ENCODE peak calls at places on chromosomes 11 and 22, in seven cellular contexts. One of them, this sample, is unnamed.

GRCh38 chr11:9104581-9104980 is 13.2 kb upstream of the SCUBE2 start:
- DNase-seq in GM23338: no peak
- DNase-seq in esophagus muscularis mucosa: peak
- DNase-seq in CD4-positive, alpha-beta T cell: no peak
- DNase-seq in B cell: no peak
- DNase-seq in activated T-cell treated with anti-CD3 and anti-CD28 coated beads for 24 hours: no peak
- DNase-seq in mucosa of descending colon: no peak
- DNase-seq in this sample: no peak

GRCh38 chr22:49334589-49334873 is 493.1 kb downstream of the BRD1 start:
- DNase-seq in mucosa of descending colon: no peak
- DNase-seq in esophagus muscularis mucosa: peak
- DNase-seq in activated T-cell treated with anti-CD3 and anti-CD28 coated beads for 24 hours: no peak
- DNase-seq in B cell: no peak
- DNase-seq in CD4-positive, alpha-beta T cell: no peak
- DNase-seq in GM23338: no peak
- DNase-seq in this sample: no peak

GRCh38 chr11:46049325-46049860 is 71.9 kb downstream of the PHF21A start:
- DNase-seq in mucosa of descending colon: no peak
- DNase-seq in B cell: no peak
- DNase-seq in esophagus muscularis mucosa: no peak
- DNase-seq in activated T-cell treated with anti-CD3 and anti-CD28 coated beads for 24 hours: no peak
- DNase-seq in CD4-positive, alpha-beta T cell: no peak
- DNase-seq in GM23338: no peak
- DNase-seq in this sample: no peak

GRCh38 chr22:24432059-24432853 is 4.9 kb downstream of the ADORA2A start:
- DNase-seq in B cell: no peak
- DNase-seq in activated T-cell treated with anti-CD3 and anti-CD28 coated beads for 24 hours: no peak
- DNase-seq in GM23338: no peak
- DNase-seq in esophagus muscularis mucosa: no peak
- DNase-seq in mucosa of descending colon: no peak
- DNase-seq in CD4-positive, alpha-beta T cell: no peak
- DNase-seq in this sample: no peak

GRCh38 chr11:3165916-3166267 is 782 bp upstream of the OSBPL5 start:
- DNase-seq in mucosa of descending colon: no peak
- DNase-seq in activated T-cell treated with anti-CD3 and anti-CD28 coated beads for 24 hours: no peak
- DNase-seq in GM23338: no peak
- DNase-seq in B cell: no peak
- DNase-seq in esophagus muscularis mucosa: no peak
- DNase-seq in CD4-positive, alpha-beta T cell: no peak
- DNase-seq in this sample: peak

GRCh38 chr11:73520358-73521061 is 77.4 kb downstream of the FAM168A start:
- DNase-seq in activated T-cell treated with anti-CD3 and anti-CD28 coated beads for 24 hours: no peak
- DNase-seq in GM23338: no peak
- DNase-seq in esophagus muscularis mucosa: no peak
- DNase-seq in CD4-positive, alpha-beta T cell: no peak
- DNase-seq in B cell: no peak
- DNase-seq in mucosa of descending colon: no peak
- DNase-seq in this sample: no peak

GRCh38 chr11:126997196-126997595 is 3.4 kb downstream of the KIRREL3 start:
- DNase-seq in B cell: no peak
- DNase-seq in CD4-positive, alpha-beta T cell: no peak
- DNase-seq in activated T-cell treated with anti-CD3 and anti-CD28 coated beads for 24 hours: no peak
- DNase-seq in esophagus muscularis mucosa: no peak
- DNase-seq in GM23338: no peak
- DNase-seq in mucosa of descending colon: no peak
- DNase-seq in this sample: no peak

GRCh38 chr22:46797355-46797754 is 34.9 kb downstream of the TBC1D22A start:
- DNase-seq in CD4-positive, alpha-beta T cell: no peak
- DNase-seq in esophagus muscularis mucosa: no peak
- DNase-seq in GM23338: peak
- DNase-seq in mucosa of descending colon: no peak
- DNase-seq in B cell: no peak
- DNase-seq in activated T-cell treated with anti-CD3 and anti-CD28 coated beads for 24 hours: no peak
- DNase-seq in this sample: no peak

GRCh38 chr11:45100338-45100737 is 46.1 kb upstream of the PRDM11 start:
- DNase-seq in GM23338: peak
- DNase-seq in B cell: no peak
- DNase-seq in mucosa of descending colon: no peak
- DNase-seq in CD4-positive, alpha-beta T cell: no peak
- DNase-seq in activated T-cell treated with anti-CD3 and anti-CD28 coated beads for 24 hours: no peak
- DNase-seq in esophagus muscularis mucosa: peak
- DNase-seq in this sample: no peak

GRCh38 chr11:111733655-111734088 is 32.5 kb downstream of the PPP2R1B start:
- DNase-seq in CD4-positive, alpha-beta T cell: no peak
- DNase-seq in B cell: no peak
- DNase-seq in esophagus muscularis mucosa: no peak
- DNase-seq in mucosa of descending colon: no peak
- DNase-seq in GM23338: no peak
- DNase-seq in activated T-cell treated with anti-CD3 and anti-CD28 coated beads for 24 hours: no peak
- DNase-seq in this sample: no peak

GRCh38 chr11:64490562-64491216 is 100.3 kb upstream of the SLC22A12 start:
- DNase-seq in GM23338: no peak
- DNase-seq in esophagus muscularis mucosa: no peak
- DNase-seq in B cell: no peak
- DNase-seq in CD4-positive, alpha-beta T cell: no peak
- DNase-seq in mucosa of descending colon: no peak
- DNase-seq in activated T-cell treated with anti-CD3 and anti-CD28 coated beads for 24 hours: no peak
- DNase-seq in this sample: no peak

GRCh38 chr11:17528181-17528691 is 16.0 kb downstream of the USH1C start:
- DNase-seq in B cell: no peak
- DNase-seq in esophagus muscularis mucosa: no peak
- DNase-seq in activated T-cell treated with anti-CD3 and anti-CD28 coated beads for 24 hours: peak
- DNase-seq in mucosa of descending colon: no peak
- DNase-seq in CD4-positive, alpha-beta T cell: peak
- DNase-seq in GM23338: peak
- DNase-seq in this sample: peak

GRCh38 chr11:113647108-113647507 is 59.0 kb downstream of the TMPRSS5 start:
- DNase-seq in esophagus muscularis mucosa: no peak
- DNase-seq in CD4-positive, alpha-beta T cell: no peak
- DNase-seq in activated T-cell treated with anti-CD3 and anti-CD28 coated beads for 24 hours: no peak
- DNase-seq in GM23338: no peak
- DNase-seq in B cell: no peak
- DNase-seq in mucosa of descending colon: no peak
- DNase-seq in this sample: no peak

GRCh38 chr11:32116668-32117067 is 25.8 kb downstream of the RCN1 start:
- DNase-seq in GM23338: no peak
- DNase-seq in mucosa of descending colon: no peak
- DNase-seq in esophagus muscularis mucosa: peak
- DNase-seq in CD4-positive, alpha-beta T cell: no peak
- DNase-seq in activated T-cell treated with anti-CD3 and anti-CD28 coated beads for 24 hours: no peak
- DNase-seq in B cell: no peak
- DNase-seq in this sample: no peak

GRCh38 chr11:37946155-37946766 is 1348.2 kb upstream of the RAG2 start:
- DNase-seq in B cell: no peak
- DNase-seq in mucosa of descending colon: no peak
- DNase-seq in GM23338: peak
- DNase-seq in activated T-cell treated with anti-CD3 and anti-CD28 coated beads for 24 hours: no peak
- DNase-seq in esophagus muscularis mucosa: no peak
- DNase-seq in CD4-positive, alpha-beta T cell: no peak
- DNase-seq in this sample: peak

GRCh38 chr22:27535452-27535851 is 266.1 kb downstream of the MN1 start:
- DNase-seq in mucosa of descending colon: no peak
- DNase-seq in CD4-positive, alpha-beta T cell: no peak
- DNase-seq in B cell: no peak
- DNase-seq in GM23338: no peak
- DNase-seq in esophagus muscularis mucosa: no peak
- DNase-seq in activated T-cell treated with anti-CD3 and anti-CD28 coated beads for 24 hours: no peak
- DNase-seq in this sample: no peak

GRCh38 chr11:112962854-112963367 is 1.7 kb downstream of the NCAM1 start:
- DNase-seq in mucosa of descending colon: peak
- DNase-seq in CD4-positive, alpha-beta T cell: no peak
- DNase-seq in activated T-cell treated with anti-CD3 and anti-CD28 coated beads for 24 hours: no peak
- DNase-seq in GM23338: peak
- DNase-seq in esophagus muscularis mucosa: no peak
- DNase-seq in B cell: no peak
- DNase-seq in this sample: peak

GRCh38 chr22:49893025-49893424 is 25.2 kb downstream of the ALG12 start:
- DNase-seq in GM23338: no peak
- DNase-seq in activated T-cell treated with anti-CD3 and anti-CD28 coated beads for 24 hours: no peak
- DNase-seq in CD4-positive, alpha-beta T cell: no peak
- DNase-seq in B cell: no peak
- DNase-seq in mucosa of descending colon: no peak
- DNase-seq in esophagus muscularis mucosa: no peak
- DNase-seq in this sample: no peak

GRCh38 chr11:65444314-65445051 is 21.9 kb downstream of the NEAT1 start:
- DNase-seq in activated T-cell treated with anti-CD3 and anti-CD28 coated beads for 24 hours: no peak
- DNase-seq in CD4-positive, alpha-beta T cell: no peak
- DNase-seq in B cell: no peak
- DNase-seq in GM23338: no peak
- DNase-seq in mucosa of descending colon: no peak
- DNase-seq in esophagus muscularis mucosa: peak
- DNase-seq in this sample: no peak

GRCh38 chr11:121249039-121249663 is 43.4 kb upstream of the SC5D start:
- DNase-seq in esophagus muscularis mucosa: no peak
- DNase-seq in mucosa of descending colon: no peak
- DNase-seq in activated T-cell treated with anti-CD3 and anti-CD28 coated beads for 24 hours: no peak
- DNase-seq in B cell: no peak
- DNase-seq in CD4-positive, alpha-beta T cell: no peak
- DNase-seq in GM23338: peak
- DNase-seq in this sample: no peak

GRCh38 chr11:8098879-8099278 is 17.9 kb downstream of the TUB start:
- DNase-seq in B cell: no peak
- DNase-seq in esophagus muscularis mucosa: no peak
- DNase-seq in mucosa of descending colon: no peak
- DNase-seq in activated T-cell treated with anti-CD3 and anti-CD28 coated beads for 24 hours: no peak
- DNase-seq in CD4-positive, alpha-beta T cell: no peak
- DNase-seq in GM23338: no peak
- DNase-seq in this sample: no peak

GRCh38 chr11:21806508-21806907 is 386.4 kb upstream of the ANO5 start:
- DNase-seq in B cell: no peak
- DNase-seq in mucosa of descending colon: no peak
- DNase-seq in GM23338: no peak
- DNase-seq in esophagus muscularis mucosa: no peak
- DNase-seq in CD4-positive, alpha-beta T cell: no peak
- DNase-seq in activated T-cell treated with anti-CD3 and anti-CD28 coated beads for 24 hours: no peak
- DNase-seq in this sample: no peak

GRCh38 chr11:19892387-19892786 is 179.8 kb downstream of the NAV2 start:
- DNase-seq in mucosa of descending colon: no peak
- DNase-seq in B cell: no peak
- DNase-seq in GM23338: no peak
- DNase-seq in activated T-cell treated with anti-CD3 and anti-CD28 coated beads for 24 hours: no peak
- DNase-seq in esophagus muscularis mucosa: no peak
- DNase-seq in CD4-positive, alpha-beta T cell: no peak
- DNase-seq in this sample: no peak